ENCODE peak calls at places on chromosome 21, in seven cellular contexts. V is ovary, E is GM23248, P is SK-N-SH, Q is A549, O is pancreas, I is tibial nerve. T is an unnamed sample.

GRCh38 chr21:32278068-32278467 is 781 bp downstream of the MIS18A start:
- DNase-seq in V (no peak), E (peak; percentile 51), P (peak; percentile 38), Q (no peak), O (no peak), I (no peak), T (no peak)

GRCh38 chr21:38982096-38982495 is 176.4 kb downstream of the ETS2 start:
- DNase-seq in V (no peak), E (no peak), P (no peak), Q (no peak), O (no peak), I (no peak), T (no peak)

GRCh38 chr21:42338730-42339715 is 11.8 kb downstream of the TFF2 start:
- DNase-seq in V (no peak), E (no peak), P (no peak), Q (no peak), O (no peak), I (no peak), T (no peak)

GRCh38 chr21:41765393-41765950 is 1.4 kb downstream of the RIPK4 start:
- DNase-seq in V (no peak), E (no peak), P (no peak), Q (no peak), O (peak; percentile 57), I (no peak), T (no peak)

GRCh38 chr21:42220138-42220701 is 1.3 kb downstream of the ABCG1 start:
- DNase-seq in V (peak; percentile 29), E (peak; percentile 58), P (peak; percentile 79), Q (peak; percentile 40), O (peak; percentile 60), I (no peak), T (no peak)

GRCh38 chr21:37370152-37371040 is 3.8 kb downstream of the DYRK1A start:
- DNase-seq in V (no peak), E (peak; percentile 68), P (no peak), Q (no peak), O (no peak), I (no peak), T (no peak)

GRCh38 chr21:42590431-42591131 is 62.8 kb upstream of the PDE9A start:
- DNase-seq in V (no peak), E (no peak), P (no peak), Q (no peak), O (no peak), I (no peak), T (no peak)

GRCh38 chr21:37386151-37386550 is 19.6 kb downstream of the DYRK1A start:
- DNase-seq in V (no peak), E (no peak), P (no peak), Q (no peak), O (no peak), I (no peak), T (no peak)

GRCh38 chr21:21151231-21151630 is 153.0 kb downstream of the NCAM2 start:
- DNase-seq in V (no peak), E (no peak), P (no peak), Q (no peak), O (no peak), I (no peak), T (no peak)

GRCh38 chr21:41766883-41767605 is at the start of gene RIPK4:
- DNase-seq in V (no peak), E (peak; percentile 80), P (peak; percentile 73), Q (peak; percentile 60), O (peak; percentile 98), I (no peak), T (peak; percentile 73)

GRCh38 chr21:39220150-39220549 is 36.9 kb upstream of the PSMG1 start:
- DNase-seq in V (no peak), E (no peak), P (no peak), Q (no peak), O (no peak), I (no peak), T (no peak)

GRCh38 chr21:27545754-27546349 is 579.0 kb upstream of the ADAMTS5 start:
- DNase-seq in V (no peak), E (no peak), P (no peak), Q (no peak), O (no peak), I (no peak), T (no peak)

GRCh38 chr21:28537371-28538079 is 455.2 kb downstream of the LTN1 start:
- DNase-seq in V (no peak), E (peak; percentile 93), P (no peak), Q (no peak), O (no peak), I (no peak), T (no peak)

GRCh38 chr21:42674351-42674940 is 21.0 kb downstream of the PDE9A start:
- DNase-seq in V (peak; percentile 66), E (no peak), P (peak; percentile 76), Q (no peak), O (no peak), I (no peak), T (peak; percentile 31)

GRCh38 chr21:37220433-37220980 is 46.6 kb downstream of the VPS26C start:
- DNase-seq in V (peak; percentile 36), E (peak; percentile 69), P (peak; percentile 82), Q (peak; percentile 15), O (no peak), I (no peak), T (no peak)

GRCh38 chr21:15221799-15222386 is 157.1 kb upstream of the NRIP1 start:
- DNase-seq in V (no peak), E (peak; percentile 86), P (no peak), Q (peak; percentile 15), O (no peak), I (no peak), T (peak; percentile 61)

GRCh38 chr21:38400195-38400695 is 98.0 kb downstream of the ERG start:
- DNase-seq in V (no peak), E (no peak), P (no peak), Q (no peak), O (no peak), I (no peak), T (no peak)

GRCh38 chr21:29208666-29209059 is 78.2 kb downstream of the MAP3K7CL start:
- DNase-seq in V (no peak), E (peak; percentile 91), P (no peak), Q (no peak), O (no peak), I (no peak), T (no peak)

GRCh38 chr21:33308586-33309490 is 15.9 kb upstream of the IFNAR1 start:
- DNase-seq in V (no peak), E (no peak), P (peak; percentile 47), Q (no peak), O (no peak), I (no peak), T (no peak)

GRCh38 chr21:44874497-44875331 is 1.2 kb upstream of the PTTG1IP start:
- DNase-seq in V (peak; percentile 65), E (peak; percentile 55), P (no peak), Q (no peak), O (peak; percentile 79), I (no peak), T (peak; percentile 90)

GRCh38 chr21:14734191-14734590 is 188.1 kb upstream of the SAMSN1 start:
- DNase-seq in V (no peak), E (no peak), P (no peak), Q (no peak), O (no peak), I (no peak), T (no peak)

GRCh38 chr21:14870841-14871126 is 194.0 kb downstream of the NRIP1 start:
- DNase-seq in V (no peak), E (no peak), P (no peak), Q (no peak), O (no peak), I (no peak), T (no peak)

GRCh38 chr21:32626633-32627196 is 14.5 kb upstream of the CFAP298 start:
- DNase-seq in V (no peak), E (peak; percentile 69), P (no peak), Q (no peak), O (no peak), I (no peak), T (no peak)

GRCh38 chr21:27827972-27828371 is 861.1 kb upstream of the ADAMTS5 start:
- DNase-seq in V (no peak), E (no peak), P (no peak), Q (no peak), O (no peak), I (no peak), T (no peak)

GRCh38 chr21:42500736-42501135 is 4.7 kb upstream of the RSPH1 start:
- DNase-seq in V (no peak), E (no peak), P (no peak), Q (no peak), O (no peak), I (no peak), T (no peak)

DNA sequence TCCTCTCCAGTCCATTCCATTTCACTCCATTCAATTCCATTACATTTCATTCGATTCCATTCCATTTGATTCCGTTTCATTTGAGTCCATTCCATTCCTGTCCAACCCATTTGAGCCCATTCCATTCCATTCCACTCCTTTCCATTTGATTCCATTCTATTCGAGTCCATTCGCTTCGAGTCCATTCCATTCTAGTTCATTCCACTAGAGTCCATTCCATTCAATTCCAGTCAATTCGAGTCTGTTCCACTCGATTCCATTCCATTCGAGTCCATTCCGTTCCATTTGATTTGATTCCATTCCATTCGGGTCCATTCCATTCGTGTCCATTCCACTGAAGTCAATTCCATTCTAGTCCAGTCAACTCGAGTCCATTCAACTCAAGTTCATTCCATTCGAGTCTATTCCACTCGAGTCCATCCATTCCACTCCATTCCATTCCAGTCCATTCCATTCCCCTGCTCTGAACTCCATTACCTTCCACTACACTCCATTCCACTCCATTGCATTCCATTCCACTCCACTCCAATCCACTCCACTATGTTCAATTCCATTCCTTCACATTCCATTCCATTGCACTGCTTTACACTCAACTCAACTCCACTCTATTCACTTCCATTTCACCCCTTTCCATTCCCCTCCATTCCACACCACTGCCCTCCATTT is 2569.4 kb upstream of the TPTE start:
- DNase-seq in V (no peak), E (no peak), P (no peak), Q (no peak), O (no peak), I (no peak), T (no peak)
- H3K9me3 ChIP-seq in V (peaks cover 46% of the 10 kb centered on the region), E (peaks cover 36% of the 10 kb centered on the region), P (peaks cover 25% of the 10 kb centered on the region), Q (peaks cover 38% of the 10 kb centered on the region), O (no peaks in the 10 kb centered on the region), I (peaks cover 99% of the 10 kb centered on the region), T (peaks cover 100% of the 10 kb centered on the region)

DNA sequence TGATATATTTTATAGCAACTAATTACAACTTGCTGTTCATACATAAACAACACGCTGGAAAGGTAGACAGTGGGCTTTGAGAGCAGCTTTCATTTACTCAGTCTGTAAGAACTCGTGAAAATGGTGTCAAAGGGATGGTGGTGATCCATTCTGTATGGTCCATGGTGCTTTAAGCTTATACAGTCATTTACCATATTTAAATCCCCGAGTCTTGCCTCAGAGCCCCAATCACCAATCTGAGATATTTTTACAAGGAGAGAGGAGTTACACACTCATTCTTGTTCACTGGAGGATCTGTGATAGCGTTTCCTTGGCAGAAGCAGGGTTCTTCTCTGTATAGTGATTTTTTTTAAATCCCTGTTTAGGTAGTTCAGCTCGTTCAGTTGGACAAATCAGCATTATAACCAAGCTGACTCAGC is 694.6 kb downstream of the USP25 start:
- DNase-seq in V (no peak), E (no peak), P (peak; percentile 4), Q (no peak), O (no peak), I (no peak), T (no peak)
- H3K4me3 ChIP-seq in V (peak overlapping the region; percentile 35), E (no peak overlapping the region), P (no peak overlapping the region), Q (no peak overlapping the region), O (no peak overlapping the region), I (peak overlapping the region; percentile 0), T (no peak overlapping the region)

GRCh38 chr21:46093668-46094400 is 4.1 kb upstream of the COL6A2 start:
- DNase-seq in V (peak; percentile 16), E (no peak), P (no peak), Q (no peak), O (peak; percentile 50), I (no peak), T (peak; percentile 57)
- H3K4me1 ChIP-seq in V (peaks cover 10% of the 10 kb centered on the region), E (peaks cover 18% of the 10 kb centered on the region), P (no peaks in the 10 kb centered on the region), Q (no peaks in the 10 kb centered on the region), O (no peaks in the 10 kb centered on the region), I (peaks cover 5% of the 10 kb centered on the region), T (peaks cover 8% of the 10 kb centered on the region)

GRCh38 chr21:10466200-10466599 is 55.2 kb upstream of the TPTE start:
- DNase-seq in V (no peak), E (no peak), P (no peak), Q (no peak), O (no peak), I (no peak), T (no peak)
- H3K9me3 ChIP-seq in V (no peaks in the 10 kb centered on the region), E (peaks cover 5% of the 10 kb centered on the region), P (peaks cover 7% of the 10 kb centered on the region), Q (peaks cover 2% of the 10 kb centered on the region), O (no peaks in the 10 kb centered on the region), I (no peaks in the 10 kb centered on the region), T (no peaks in the 10 kb centered on the region)

T was measured in left lung.